ENCODE peak calls at places on chromosomes 5 and 9, in six cellular contexts. D is Kasumi-1, U is heart left ventricle, S is lower lobe of right lung, Z is GF-D8, N is A549. A is an unnamed sample.

GRCh38 chr5:32280656-32281081 is 32.1 kb downstream of the MTMR12 start:
- DNase-seq in U (no peak), D (no peak), N (no peak), S (no peak), Z (no peak), A (no peak)

GRCh38 chr9:72871685-72872084 is 81.2 kb downstream of the ALDH1A1 start:
- DNase-seq in S (no peak), D (peak; percentile 4), Z (no peak), N (no peak), U (no peak), A (no peak)

GRCh38 chr9:80881946-80882345 is 807.4 kb downstream of the TLE1 start:
- DNase-seq in D (no peak), U (no peak), S (no peak), Z (no peak), N (no peak), A (peak; percentile 8)

GRCh38 chr5:72238712-72239445 is 81.2 kb downstream of the MRPS27 start:
- DNase-seq in D (no peak), N (no peak), S (no peak), Z (no peak), U (no peak), A (no peak)

GRCh38 chr9:93574900-93575705 is 1.3 kb upstream of the PHF2 start:
- DNase-seq in Z (no peak), N (no peak), U (no peak), D (no peak), S (no peak), A (no peak)

GRCh38 chr5:113615708-113616107 is 102.2 kb downstream of the YTHDC2 start:
- DNase-seq in U (no peak), D (no peak), Z (no peak), S (no peak), N (no peak), A (no peak)

GRCh38 chr5:21236896-21237830 is 1249.2 kb upstream of the CDH18 start:
- DNase-seq in S (no peak), Z (no peak), D (no peak), N (no peak), U (no peak), A (no peak)

GRCh38 chr9:131635285-131635684 is 90.0 kb downstream of the PRRT1B start:
- DNase-seq in Z (peak; percentile 92), U (peak; percentile 86), D (peak; percentile 89), N (peak; percentile 90), S (peak; percentile 92), A (peak; percentile 84)

GRCh38 chr9:113597390-113598241 is 134.1 kb downstream of the RGS3 start:
- DNase-seq in S (peak; percentile 37), D (no peak), U (no peak), N (no peak), Z (no peak), A (no peak)

GRCh38 chr5:65364907-65365306 is 116.8 kb downstream of the ADAMTS6 start:
- DNase-seq in U (no peak), Z (no peak), S (no peak), D (no peak), N (no peak), A (peak; percentile 14)

GRCh38 chr5:94544031-94544650 is 74.3 kb downstream of the KIAA0825 start:
- DNase-seq in U (no peak), D (peak; percentile 84), S (no peak), N (no peak), Z (peak; percentile 27), A (no peak)

GRCh38 chr9:134057311-134057665 is 10.5 kb downstream of the BRD3 start:
- DNase-seq in D (no peak), U (no peak), Z (no peak), S (no peak), N (no peak), A (no peak)